ENCODE peak calls at places on chromosomes 2 and 18, in five cellular contexts. F is HepG2, O is neural crest cell, H is uterus, K is fibroblast of pulmonary artery. X is an unnamed sample.

GRCh38 chr2:67854798-67855197 is 208.0 kb downstream of the C1D start:
- DNase-seq in O (no peak), H (no peak), F (no peak), K (no peak), X (no peak)

GRCh38 chr2:130890941-130891669 is 54.4 kb downstream of the ARHGEF4 start:
- DNase-seq in O (no peak), K (no peak), F (no peak), H (no peak), X (no peak)

GRCh38 chr2:102027036-102027702 is 35.4 kb downstream of the IL1R2 start:
- DNase-seq in O (no peak), K (peak), F (no peak), H (peak), X (no peak)

GRCh38 chr2:8737571-8738175 is 55.8 kb downstream of the ID2 start:
- DNase-seq in H (no peak), K (no peak), F (no peak), O (no peak), X (no peak)

GRCh38 chr18:35024196-35024595 is 17.0 kb upstream of the MAPRE2 start:
- DNase-seq in O (no peak), H (no peak), F (no peak), K (no peak), X (no peak)

GRCh38 chr18:63119647-63120046 is 199.9 kb downstream of the BCL2 start:
- DNase-seq in K (peak), H (no peak), F (peak), O (no peak), X (peak)

GRCh38 chr2:24121469-24121868 is 1.7 kb downstream of the PFN4 start:
- DNase-seq in K (no peak), O (no peak), H (no peak), F (no peak), X (no peak)

GRCh38 chr2:240730506-240731326 is 39.0 kb downstream of the AQP12A start:
- DNase-seq in K (no peak), O (no peak), F (no peak), H (no peak), X (no peak)

GRCh38 chr2:235366847-235367246 is 127.0 kb upstream of the AGAP1 start:
- DNase-seq in F (no peak), H (no peak), K (no peak), O (no peak), X (no peak)

GRCh38 chr2:48397846-48398245 is 132.1 kb upstream of the STON1 start:
- DNase-seq in O (peak), F (no peak), H (no peak), K (no peak), X (no peak)

GRCh38 chr2:85433511-85434089 is 15.1 kb downstream of the SH2D6 start:
- DNase-seq in O (no peak), F (no peak), K (peak), H (peak), X (no peak)

GRCh38 chr18:52422985-52423601 is 83.1 kb downstream of the DCC start:
- DNase-seq in K (no peak), O (no peak), H (no peak), F (no peak), X (no peak)

GRCh38 chr2:106972782-106973181 is 86.8 kb upstream of the ST6GAL2 start:
- DNase-seq in F (no peak), O (no peak), H (no peak), K (peak), X (no peak)

GRCh38 chr2:50049237-50049636 is 894.9 kb upstream of the FSHR start:
- DNase-seq in K (no peak), O (no peak), H (no peak), F (no peak), X (no peak)

GRCh38 chr2:37168217-37168981 is 11.6 kb upstream of the EIF2AK2 start:
- DNase-seq in O (no peak), F (peak), K (peak), H (no peak), X (peak)

GRCh38 chr2:46776687-46777327 is 138.8 kb downstream of the MCFD2 start:
- DNase-seq in K (peak), H (peak), F (peak), O (peak), X (peak)

GRCh38 chr2:29343830-29344229 is 228.6 kb downstream of the CLIP4 start:
- DNase-seq in H (no peak), F (no peak), O (no peak), K (no peak), X (no peak)

GRCh38 chr2:226325541-226325940 is 474.1 kb downstream of the IRS1 start:
- DNase-seq in F (no peak), O (no peak), H (no peak), K (peak), X (no peak)

GRCh38 chr2:5798083-5798482 is 105.9 kb downstream of the SOX11 start:
- DNase-seq in K (no peak), H (no peak), O (no peak), F (no peak), X (no peak)

GRCh38 chr2:13654416-13654815 is 937.7 kb downstream of the TRIB2 start:
- DNase-seq in H (no peak), F (no peak), K (no peak), O (no peak), X (no peak)

DNA sequence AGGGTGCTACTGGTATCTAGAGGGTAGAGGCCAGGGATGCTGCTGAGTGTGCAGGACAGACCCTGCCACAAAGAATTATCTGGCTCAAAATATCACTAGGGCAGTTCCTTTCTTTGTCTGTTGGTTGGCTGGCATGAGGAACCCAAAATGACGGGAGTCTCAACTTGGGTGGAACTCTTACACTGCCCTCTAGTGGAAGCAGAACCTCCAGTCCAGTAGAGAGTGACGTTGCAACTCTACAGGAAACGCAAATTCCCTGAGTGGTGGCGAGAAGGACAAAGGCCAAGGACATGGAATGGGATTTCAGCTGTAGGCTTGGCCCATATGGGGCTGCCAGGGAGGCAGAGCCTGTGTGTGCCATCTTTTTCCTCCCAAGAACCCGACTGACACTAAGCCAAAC is 47.1 kb downstream of the COPS8 start:
- DNase-seq in H (peak), K (no peak), O (no peak), F (peak), X (no peak)
- TF ChIP-seq CTCF in H (no peak), K (peak), O (peak), F (peak), X (peak)

DNA sequence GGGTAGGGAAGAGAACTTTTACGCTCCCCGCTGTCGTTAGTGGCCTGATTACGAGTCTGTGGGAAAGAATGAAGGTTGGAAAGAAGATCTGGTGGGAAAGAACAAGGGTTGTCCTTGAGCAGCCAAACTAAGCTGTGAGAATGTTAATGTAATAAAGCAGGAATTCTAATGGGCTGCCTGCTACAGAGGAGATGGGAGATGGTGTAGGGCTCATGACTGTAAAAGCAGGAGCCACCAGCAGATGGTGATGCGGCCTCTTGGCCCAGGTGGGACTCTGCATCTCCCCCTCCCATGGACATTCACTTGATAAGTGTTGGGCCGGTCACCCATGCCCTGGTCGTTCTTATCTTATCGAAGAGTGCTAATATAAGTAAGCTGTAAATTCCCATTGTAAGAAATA is 150.0 kb downstream of the NEDD4L start:
- DNase-seq in H (peak), O (no peak), K (no peak), F (no peak), X (no peak)
- TF ChIP-seq CTCF in H (peak), O (peak), K (peak), F (peak), X (no peak)

GRCh38 chr2:86623549-86624547 is at the start of gene RNF103:
- DNase-seq in K (peak), H (peak), O (peak), F (peak), X (peak)
- TF ChIP-seq CTCF in K (no peak), H (no peak), O (no peak), F (peak), X (no peak)

GRCh38 chr2:44348385-44348784 is 12.9 kb downstream of the PREPL start:
- DNase-seq in O (no peak), K (peak), H (peak), F (no peak), X (no peak)

GRCh38 chr2:44342854-44343253 is 18.4 kb downstream of the PREPL start:
- DNase-seq in F (peak), H (no peak), K (peak), O (no peak), X (peak)
- TF ChIP-seq CTCF in F (peak), H (no peak), K (peak), O (peak), X (no peak)

DNA sequence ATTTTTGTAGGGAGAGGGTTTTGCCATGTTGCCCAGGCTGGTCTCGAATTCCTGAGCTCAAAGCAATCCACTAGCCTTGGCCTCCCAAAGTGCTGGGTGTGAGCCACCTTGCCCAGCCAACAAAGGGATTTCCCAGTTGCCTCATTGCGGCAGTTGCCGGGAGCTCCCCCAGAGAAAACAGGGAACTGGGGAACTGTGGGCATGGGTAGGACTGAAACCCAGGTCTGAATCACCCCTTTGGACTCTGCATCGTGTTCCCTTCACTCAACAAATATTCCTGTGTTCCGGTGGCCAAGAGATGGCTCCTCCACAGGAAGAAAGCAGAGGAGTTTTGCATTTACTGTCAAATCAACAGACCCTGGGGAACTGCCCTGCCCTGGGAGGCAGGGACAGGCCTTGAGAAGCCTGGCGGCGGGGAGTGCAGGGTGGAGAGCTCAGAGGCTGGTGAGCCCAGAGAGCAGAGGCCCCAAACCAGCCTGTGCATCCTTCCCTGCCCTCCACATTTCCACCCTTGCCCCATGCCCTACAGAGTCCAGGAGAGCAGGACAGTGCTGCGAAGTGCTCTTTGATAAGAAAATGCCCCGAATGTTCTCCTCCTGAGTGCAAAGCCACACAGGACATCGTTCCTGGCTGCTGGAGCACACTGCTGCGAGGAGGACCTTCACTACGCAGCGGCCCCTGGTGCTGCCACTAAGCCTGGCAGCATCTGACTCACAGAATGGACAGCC is 24.9 kb downstream of the MYO7B start:
- DNase-seq in H (no peak), F (peak), K (no peak), O (no peak), X (no peak)
- TF ChIP-seq CTCF in H (no peak), F (peak), K (no peak), O (no peak), X (no peak)

X was measured in Calu3.